ENCODE peak calls at places on chromosomes 16 and 17, in seven cellular contexts. G is SK-N-SH; N is psoas muscle; L is left ventricle myocardium inferior; Q is colonic mucosa; I is effector memory CD4-positive, alpha-beta T cell; P is ascending aorta. E is an unnamed sample. For H3K4me1, the result is how much of the 10 kb centered on the place peaks cover.

GRCh38 chr17:27299384-27300049 is 5.6 kb downstream of the WSB1 start:
- DNase-seq in G (no peak), N (no peak), L (no peak), Q (no peak), I (no peak), P (no peak), E (no peak)

GRCh38 chr16:22664561-22664997 is 149.4 kb upstream of the HS3ST2 start:
- DNase-seq in G (no peak), N (no peak), L (no peak), Q (no peak), I (no peak), P (no peak), E (no peak)

GRCh38 chr17:72614476-72614870 is 478.0 kb downstream of the SLC39A11 start:
- DNase-seq in G (no peak), N (no peak), L (no peak), Q (no peak), I (no peak), P (no peak), E (no peak)

GRCh38 chr17:32491371-32492280 is 4.8 kb downstream of the CDK5R1 start:
- DNase-seq in G (peak), N (no peak), L (no peak), Q (no peak), I (no peak), P (no peak), E (no peak)

GRCh38 chr16:62363451-62363850 is 327.2 kb upstream of the CDH8 start:
- DNase-seq in G (peak), N (no peak), L (no peak), Q (no peak), I (no peak), P (no peak), E (no peak)

GRCh38 chr16:82096641-82097040 is 61.6 kb downstream of the HSD17B2 start:
- DNase-seq in G (no peak), N (no peak), L (no peak), Q (no peak), I (no peak), P (no peak), E (no peak)

GRCh38 chr16:88195021-88195581 is 187.7 kb upstream of the ZNF469 start:
- DNase-seq in G (no peak), N (no peak), L (no peak), Q (no peak), I (no peak), P (no peak), E (peak)

GRCh38 chr17:42565523-42566214 is 1.2 kb upstream of the MLX start:
- DNase-seq in G (no peak), N (no peak), L (no peak), Q (no peak), I (no peak), P (no peak), E (no peak)

GRCh38 chr16:57304169-57305061 is 19.9 kb upstream of the PLLP start:
- DNase-seq in G (no peak), N (peak), L (no peak), Q (peak), I (no peak), P (peak), E (no peak)

GRCh38 chr17:33945641-33946546 is 309.2 kb upstream of the CCL2 start:
- DNase-seq in G (no peak), N (no peak), L (no peak), Q (no peak), I (no peak), P (no peak), E (no peak)

GRCh38 chr17:63834431-63835166 is 7.1 kb upstream of the FTSJ3 start:
- DNase-seq in G (peak), N (peak), L (no peak), Q (no peak), I (peak), P (no peak), E (no peak)

GRCh38 chr17:73342057-73342522 is 30.3 kb upstream of the CDC42EP4 start:
- DNase-seq in G (peak), N (no peak), L (peak), Q (peak), I (no peak), P (peak), E (peak)

GRCh38 chr16:72111653-72112451 is 18.2 kb downstream of the DHX38 start:
- DNase-seq in G (no peak), N (no peak), L (no peak), Q (no peak), I (no peak), P (no peak), E (no peak)

GRCh38 chr16:70715860-70716357 is 30.1 kb upstream of the MTSS2 start:
- DNase-seq in G (peak), N (no peak), L (no peak), Q (no peak), I (no peak), P (no peak), E (peak)

DNA sequence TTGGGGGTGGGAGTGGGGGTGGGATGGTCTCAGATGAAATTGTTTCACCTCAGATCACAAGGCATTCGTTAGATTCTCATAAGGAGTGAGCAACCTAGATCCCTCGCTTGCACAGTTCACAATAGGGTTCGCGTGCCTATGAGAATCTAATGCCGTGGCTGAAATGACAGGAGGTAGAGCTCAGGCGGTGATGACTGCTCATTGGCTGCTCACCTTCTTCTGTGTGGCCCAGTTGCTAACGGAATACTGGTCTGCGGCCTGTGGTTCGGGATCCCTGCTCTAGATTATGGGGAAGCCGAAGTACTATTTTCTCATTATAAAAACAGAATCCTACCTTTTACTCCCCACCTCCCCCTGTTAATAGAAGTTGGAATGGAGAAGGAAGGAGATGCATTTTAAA is 18.9 kb downstream of the CLTC start:
- DNase-seq in G (no peak), N (no peak), L (no peak), Q (no peak), I (no peak), P (no peak), E (no peak)
- H3K4me1 ChIP-seq in G (under half), N (half or more), L (half or more), Q (under half), I (under half), P (under half), E (under half)

GRCh38 chr17:78888911-78889496 is 14.0 kb downstream of the CEP295NL start:
- DNase-seq in G (no peak), N (no peak), L (no peak), Q (no peak), I (no peak), P (no peak), E (no peak)

GRCh38 chr17:78892062-78892456 is 10.9 kb downstream of the CEP295NL start:
- DNase-seq in G (peak), N (no peak), L (no peak), Q (no peak), I (no peak), P (no peak), E (no peak)

GRCh38 chr17:78890111-78890897 is 12.7 kb downstream of the CEP295NL start:
- DNase-seq in G (no peak), N (peak), L (peak), Q (peak), I (peak), P (peak), E (no peak)

GRCh38 chr17:78891406-78892061 is 11.5 kb downstream of the CEP295NL start:
- DNase-seq in G (no peak), N (no peak), L (no peak), Q (no peak), I (no peak), P (no peak), E (no peak)

GRCh38 chr17:78889525-78889924 is 13.5 kb downstream of the CEP295NL start:
- DNase-seq in G (no peak), N (no peak), L (no peak), Q (no peak), I (no peak), P (no peak), E (no peak)
- H3K4me1 ChIP-seq in G (half or more), N (under half), L (half or more), Q (under half), I (under half), P (under half), E (under half)

DNA sequence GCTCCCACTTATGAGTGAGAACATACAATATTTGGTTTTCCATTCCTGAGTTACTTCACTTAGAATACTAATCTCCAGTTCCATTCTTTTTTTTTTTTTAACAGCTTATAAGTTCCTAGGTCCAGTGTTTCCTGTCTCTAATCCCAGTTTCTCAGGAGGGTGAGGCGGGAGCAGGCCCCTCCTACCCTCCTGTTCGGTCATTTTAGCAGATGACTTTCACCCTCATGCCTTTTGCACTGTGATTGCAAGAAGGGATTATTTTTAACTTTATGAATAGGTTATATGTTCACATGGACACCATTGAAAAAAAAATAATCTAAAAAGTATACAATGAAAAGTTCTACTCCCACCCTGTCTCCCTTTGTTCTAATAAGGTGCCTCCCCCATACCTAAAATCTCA is 47.6 kb downstream of the CDH1 start:
- DNase-seq in G (no peak), N (no peak), L (no peak), Q (no peak), I (no peak), P (no peak), E (no peak)
- H3K4me1 ChIP-seq in G (under half), N (under half), L (under half), Q (under half), I (under half), P (under half), E (under half)

GRCh38 chr17:29283496-29283895 is 10.5 kb downstream of the NUFIP2 start:
- DNase-seq in G (peak), N (no peak), L (no peak), Q (no peak), I (no peak), P (no peak), E (no peak)
- H3K4me1 ChIP-seq in G (under half), N (under half), L (half or more), Q (under half), I (under half), P (under half), E (under half)

GRCh38 chr17:47948706-47949196 is 7.4 kb downstream of the PNPO start:
- DNase-seq in G (no peak), N (peak), L (no peak), Q (peak), I (no peak), P (no peak), E (no peak)

GRCh38 chr17:47946929-47947397 is 5.6 kb downstream of the PNPO start:
- DNase-seq in G (peak), N (peak), L (peak), Q (peak), I (peak), P (no peak), E (no peak)

GRCh38 chr17:47945080-47945479 is 3.7 kb downstream of the PNPO start:
- DNase-seq in G (no peak), N (no peak), L (no peak), Q (no peak), I (no peak), P (no peak), E (no peak)

GRCh38 chr17:47946516-47946915 is 5.1 kb downstream of the PNPO start:
- DNase-seq in G (no peak), N (no peak), L (no peak), Q (no peak), I (no peak), P (no peak), E (no peak)

GRCh38 chr17:47945529-47946508 is 4.4 kb downstream of the PNPO start:
- DNase-seq in G (no peak), N (no peak), L (no peak), Q (no peak), I (no peak), P (no peak), E (no peak)
- H3K4me1 ChIP-seq in G (under half), N (under half), L (half or more), Q (under half), I (under half), P (under half), E (under half)

DNA sequence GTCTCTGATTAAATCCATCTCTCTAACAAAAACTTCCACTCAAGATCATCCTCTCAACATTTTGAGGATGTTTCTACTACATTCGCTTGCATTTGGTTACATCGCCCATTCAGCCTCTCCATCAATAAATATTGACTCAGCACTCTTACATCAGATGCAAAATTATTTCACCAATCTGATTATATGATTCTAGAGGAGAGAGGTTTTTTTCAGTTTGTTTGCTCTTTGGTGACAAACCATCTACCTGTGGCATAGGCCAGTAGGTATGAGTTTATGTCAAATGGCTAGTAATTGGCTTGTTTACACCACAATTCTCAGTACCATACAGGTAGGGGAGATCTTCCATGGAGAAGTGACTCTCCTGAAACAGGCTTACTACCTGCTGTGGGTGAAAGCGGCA is 52.3 kb downstream of the TOX3 start:
- DNase-seq in G (no peak), N (no peak), L (no peak), Q (no peak), I (no peak), P (no peak), E (no peak)
- H3K4me1 ChIP-seq in G (under half), N (under half), L (under half), Q (under half), I (under half), P (under half), E (under half)